ENCODE peak calls at places on chromosomes 13 and 19, in seven cellular contexts. Q is stomach, U is PC-3, T is GM23338, A is heart left ventricle, S is uterus, C is Peyer's patch. L is an unnamed sample.

GRCh38 chr19:58154287-58154678 is 3.7 kb upstream of the ZNF329 start:
- DNase-seq in Q (peak; percentile 26), U (no peak), T (peak; percentile 46), A (peak; percentile 41), S (peak; percentile 25), C (no peak), L (no peak)

GRCh38 chr13:50123515-50123861 is 108.2 kb downstream of the KCNRG start:
- DNase-seq in Q (no peak), U (no peak), T (no peak), A (no peak), S (no peak), C (no peak), L (no peak)

GRCh38 chr13:20610006-20610405 is 43.0 kb downstream of the IFT88 start:
- DNase-seq in Q (no peak), U (no peak), T (peak; percentile 3), A (no peak), S (no peak), C (no peak), L (no peak)

GRCh38 chr19:13841339-13842293 is 35.3 kb upstream of the NANOS3 start:
- DNase-seq in Q (peak; percentile 78), U (peak; percentile 57), T (no peak), A (peak; percentile 70), S (no peak), C (peak; percentile 87), L (no peak)

GRCh38 chr13:43196171-43196611 is 172.8 kb downstream of the DNAJC15 start:
- DNase-seq in Q (no peak), U (no peak), T (no peak), A (peak; percentile 60), S (peak; percentile 34), C (no peak), L (no peak)

GRCh38 chr13:43567608-43568007 is 219.2 kb downstream of the ENOX1 start:
- DNase-seq in Q (no peak), U (peak; percentile 64), T (no peak), A (no peak), S (no peak), C (no peak), L (no peak)

GRCh38 chr13:97276862-97277269 is 54.7 kb downstream of the MBNL2 start:
- DNase-seq in Q (no peak), U (no peak), T (no peak), A (no peak), S (no peak), C (no peak), L (no peak)

GRCh38 chr19:28313633-28314032 is 899.3 kb downstream of the UQCRFS1 start:
- DNase-seq in Q (no peak), U (peak; percentile 2), T (no peak), A (peak; percentile 59), S (no peak), C (no peak), L (no peak)

DNA sequence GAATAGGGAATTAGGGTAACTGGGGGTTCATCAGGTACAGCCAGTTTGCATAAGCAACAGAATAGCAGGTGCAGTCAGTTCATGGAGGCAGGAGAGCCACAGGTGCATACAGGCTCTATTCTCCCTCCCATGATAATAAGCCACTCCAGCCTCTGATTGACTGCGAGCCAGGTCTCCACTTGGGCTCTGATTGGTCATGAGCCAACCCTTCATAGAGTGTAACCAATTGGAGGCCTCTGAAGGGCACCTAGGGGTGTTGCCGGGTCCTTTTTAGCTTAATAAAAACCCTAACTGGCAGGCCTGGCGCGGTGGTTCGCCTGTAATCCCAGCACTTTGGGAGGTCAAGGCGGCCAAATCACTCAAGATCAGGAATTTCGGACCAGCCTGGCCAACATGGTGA is 8.7 kb upstream of the CKM start:
- DNase-seq in Q (no peak), U (no peak), T (no peak), A (no peak), S (no peak), C (no peak), L (no peak)
- TF ChIP-seq CTCF in Q (no peak), U (no peak), T (no peak), A (no peak), S (no peak), C (no peak), L (no peak)

GRCh38 chr19:8515317-8515716 is 1.4 kb upstream of the ZNF414 start:
- DNase-seq in Q (no peak), U (no peak), T (no peak), A (no peak), S (no peak), C (peak; percentile 53), L (no peak)

GRCh38 chr19:8513687-8514504 is at the start of gene ZNF414:
- DNase-seq in Q (peak; percentile 98), U (peak; percentile 98), T (peak; percentile 100), A (peak; percentile 97), S (peak; percentile 98), C (peak; percentile 99), L (peak; percentile 82)

GRCh38 chr19:8518536-8518935 is 4.6 kb upstream of the ZNF414 start:
- DNase-seq in Q (no peak), U (no peak), T (no peak), A (no peak), S (no peak), C (no peak), L (no peak)

GRCh38 chr19:8519388-8519787 is 5.4 kb upstream of the ZNF414 start:
- DNase-seq in Q (no peak), U (no peak), T (no peak), A (no peak), S (no peak), C (no peak), L (no peak)

GRCh38 chr19:8517551-8518442 is 3.8 kb upstream of the ZNF414 start:
- DNase-seq in Q (no peak), U (no peak), T (no peak), A (no peak), S (no peak), C (peak; percentile 80), L (no peak)
- H3K27ac ChIP-seq in Q (peak overlapping the region; percentile 51), U (no peak overlapping the region), T (no peak overlapping the region), A (peak overlapping the region; percentile 54), S (no peak overlapping the region), C (peak overlapping the region; percentile 57), L (peak overlapping the region; percentile 44)

GRCh38 chr19:41905273-41906002 is 22.5 kb downstream of the ARHGEF1 start:
- DNase-seq in Q (no peak), U (no peak), T (no peak), A (no peak), S (no peak), C (no peak), L (no peak)

GRCh38 chr19:41902594-41902993 is 19.6 kb downstream of the ARHGEF1 start:
- DNase-seq in Q (no peak), U (no peak), T (no peak), A (no peak), S (no peak), C (no peak), L (no peak)

GRCh38 chr19:41904118-41904870 is 21.3 kb downstream of the ARHGEF1 start:
- DNase-seq in Q (peak; percentile 90), U (peak; percentile 81), T (no peak), A (no peak), S (no peak), C (peak; percentile 90), L (no peak)

GRCh38 chr19:41901707-41902360 is 18.9 kb downstream of the ARHGEF1 start:
- DNase-seq in Q (no peak), U (no peak), T (no peak), A (no peak), S (no peak), C (no peak), L (no peak)

GRCh38 chr19:41903161-41903953 is 20.4 kb downstream of the ARHGEF1 start:
- DNase-seq in Q (no peak), U (no peak), T (no peak), A (no peak), S (no peak), C (no peak), L (no peak)
- H3K4me1 ChIP-seq in Q (peaks cover 29% of the 10 kb centered on the region), U (peaks cover 18% of the 10 kb centered on the region), T (no peaks in the 10 kb centered on the region), A (no peaks in the 10 kb centered on the region), S (no peaks in the 10 kb centered on the region), C (peaks cover 4% of the 10 kb centered on the region), L (peaks cover 13% of the 10 kb centered on the region)

DNA sequence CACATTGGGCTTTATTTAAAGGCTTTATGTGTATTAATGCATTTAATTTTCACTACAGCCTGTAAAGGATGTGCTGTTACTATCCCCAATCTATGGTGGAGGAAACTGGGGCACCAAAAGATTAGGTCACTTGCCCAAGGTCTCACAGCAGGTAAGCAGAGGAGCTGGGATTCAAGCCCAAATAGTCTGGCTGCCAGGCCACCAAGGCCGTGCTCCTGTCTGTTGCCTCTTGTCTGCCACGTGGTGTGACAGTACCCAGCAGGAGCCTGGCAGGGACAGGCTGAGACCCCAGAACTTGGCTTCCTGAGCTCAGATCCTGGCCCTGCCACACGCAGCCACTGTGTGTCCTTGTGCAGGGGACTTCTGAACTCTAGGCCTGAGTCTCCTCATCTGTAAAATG is 4.5 kb downstream of the NTN5 start:
- DNase-seq in Q (no peak), U (no peak), T (no peak), A (no peak), S (no peak), C (no peak), L (no peak)
- TF ChIP-seq CTCF in Q (no peak), U (no peak), T (no peak), A (no peak), S (no peak), C (no peak), L (no peak)

GRCh38 chr13:33206945-33207615 is 78.5 kb downstream of the STARD13 start:
- DNase-seq in Q (no peak), U (no peak), T (no peak), A (no peak), S (no peak), C (no peak), L (no peak)
- H3K27ac ChIP-seq in Q (peak overlapping the region; percentile 79), U (peak overlapping the region; percentile 9), T (no peak overlapping the region), A (peak overlapping the region; percentile 39), S (peak overlapping the region; percentile 90), C (peak overlapping the region; percentile 72), L (peak overlapping the region; percentile 38)

GRCh38 chr13:99379856-99380255 is 72.7 kb upstream of the GPR183 start:
- DNase-seq in Q (no peak), U (no peak), T (no peak), A (no peak), S (no peak), C (no peak), L (no peak)
- H3K4me1 ChIP-seq in Q (peaks cover 15% of the 10 kb centered on the region), U (no peaks in the 10 kb centered on the region), T (peaks cover 19% of the 10 kb centered on the region), A (peaks cover 39% of the 10 kb centered on the region), S (no peaks in the 10 kb centered on the region), C (peaks cover 34% of the 10 kb centered on the region), L (peaks cover 12% of the 10 kb centered on the region)

DNA sequence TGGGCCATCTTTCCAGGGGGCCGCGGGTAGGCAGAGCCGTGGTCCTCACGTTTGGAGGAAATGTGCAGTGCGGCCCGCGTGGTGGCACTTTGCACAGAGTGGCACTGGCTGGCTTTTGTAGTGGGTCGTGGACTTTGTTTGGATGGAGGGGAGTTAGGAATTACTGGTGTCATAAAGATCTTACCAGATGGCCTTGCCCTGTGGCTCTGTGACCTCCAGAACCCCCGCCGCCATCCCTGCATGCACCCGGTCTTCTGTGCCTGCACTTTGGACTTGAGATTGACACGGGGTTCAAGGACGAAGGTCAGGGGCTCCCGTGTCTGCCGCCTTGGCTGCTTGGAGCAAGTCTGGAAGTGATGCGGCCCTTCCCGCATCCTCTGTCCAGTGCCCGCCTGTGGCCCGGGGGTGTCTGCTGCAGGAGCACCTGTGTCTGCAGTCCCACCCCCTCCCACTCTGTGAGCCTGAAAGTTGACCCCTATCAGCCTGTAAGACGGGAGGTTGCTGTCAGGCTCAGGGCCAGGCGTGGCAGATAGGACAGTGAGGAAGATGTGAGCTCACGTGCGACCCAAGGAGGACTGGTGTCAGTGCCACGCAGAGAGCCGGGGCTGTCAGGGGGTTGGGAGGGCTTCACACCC is 2.2 kb downstream of the GNA11 start:
- DNase-seq in Q (no peak), U (no peak), T (no peak), A (no peak), S (no peak), C (peak; percentile 80), L (no peak)
- TF ChIP-seq CTCF in Q (no peak), U (no peak), T (no peak), A (no peak), S (no peak), C (no peak), L (no peak)

L was measured in esophagus squamous epithelium.